ENCODE peak calls at places on chromosome 1, in eight cellular contexts. N is breast epithelium, P is stomach, D is fibroblast of lung, Y is NB4, G is ascending aorta, T is coronary artery, B is left ventricle myocardium inferior. F is an unnamed sample.

GRCh38 chr1:8055973-8056372 is 29.9 kb upstream of the ERRFI1 start:
- DNase-seq in T (no peak), G (no peak), P (no peak), N (no peak), Y (peak; percentile 58), B (no peak), D (peak; percentile 87), F (no peak)

GRCh38 chr1:51969038-51969705 is 21.3 kb downstream of the RAB3B start:
- DNase-seq in D (peak; percentile 85), T (no peak), N (no peak), G (no peak), P (no peak), Y (no peak), B (no peak), F (no peak)

GRCh38 chr1:93446837-93447451 is 974 bp upstream of the FNBP1L start:
- DNase-seq in Y (no peak), D (no peak), P (peak; percentile 79), T (no peak), G (no peak), N (peak; percentile 73), B (no peak), F (no peak)

GRCh38 chr1:205421728-205422127 is at the start of gene LEMD1:
- DNase-seq in Y (no peak), G (no peak), P (no peak), T (no peak), N (no peak), D (no peak), B (no peak), F (no peak)

GRCh38 chr1:220874201-220874655 is 5.0 kb upstream of the HLX start:
- DNase-seq in Y (peak; percentile 61), D (peak; percentile 70), G (peak; percentile 69), N (no peak), T (no peak), P (no peak), B (no peak), F (peak; percentile 45)

GRCh38 chr1:8348777-8349472 is 31.0 kb downstream of the SLC45A1 start:
- DNase-seq in N (peak; percentile 48), B (peak; percentile 72), P (peak; percentile 69), G (peak; percentile 84), Y (peak; percentile 71), D (peak; percentile 71), T (no peak), F (no peak)

GRCh38 chr1:162056043-162056442 is 13.4 kb upstream of the NOS1AP start:
- DNase-seq in N (peak; percentile 65), P (peak; percentile 70), D (peak; percentile 75), Y (peak; percentile 67), B (peak; percentile 37), G (peak; percentile 82), T (no peak), F (peak; percentile 66)

GRCh38 chr1:85061711-85062424 is 13.6 kb upstream of the MCOLN3 start:
- DNase-seq in B (peak; percentile 76), Y (peak; percentile 26), N (peak; percentile 91), G (peak; percentile 96), P (peak; percentile 93), D (peak; percentile 99), T (peak; percentile 93), F (peak; percentile 99)

GRCh38 chr1:174966000-174966572 is 33.7 kb upstream of the CACYBP start:
- DNase-seq in G (no peak), P (no peak), T (no peak), D (no peak), Y (no peak), B (no peak), N (no peak), F (no peak)

GRCh38 chr1:174967845-174968705 is 31.7 kb upstream of the CACYBP start:
- DNase-seq in D (no peak), G (no peak), B (no peak), N (no peak), P (no peak), Y (no peak), T (no peak), F (no peak)

GRCh38 chr1:174963547-174964125 is 36.1 kb upstream of the CACYBP start:
- DNase-seq in T (no peak), B (no peak), Y (no peak), N (no peak), D (no peak), G (no peak), P (no peak), F (no peak)

GRCh38 chr1:174964261-174964984 is 35.3 kb upstream of the CACYBP start:
- DNase-seq in N (no peak), D (no peak), P (no peak), Y (peak; percentile 91), T (no peak), G (no peak), B (no peak), F (no peak)

DNA sequence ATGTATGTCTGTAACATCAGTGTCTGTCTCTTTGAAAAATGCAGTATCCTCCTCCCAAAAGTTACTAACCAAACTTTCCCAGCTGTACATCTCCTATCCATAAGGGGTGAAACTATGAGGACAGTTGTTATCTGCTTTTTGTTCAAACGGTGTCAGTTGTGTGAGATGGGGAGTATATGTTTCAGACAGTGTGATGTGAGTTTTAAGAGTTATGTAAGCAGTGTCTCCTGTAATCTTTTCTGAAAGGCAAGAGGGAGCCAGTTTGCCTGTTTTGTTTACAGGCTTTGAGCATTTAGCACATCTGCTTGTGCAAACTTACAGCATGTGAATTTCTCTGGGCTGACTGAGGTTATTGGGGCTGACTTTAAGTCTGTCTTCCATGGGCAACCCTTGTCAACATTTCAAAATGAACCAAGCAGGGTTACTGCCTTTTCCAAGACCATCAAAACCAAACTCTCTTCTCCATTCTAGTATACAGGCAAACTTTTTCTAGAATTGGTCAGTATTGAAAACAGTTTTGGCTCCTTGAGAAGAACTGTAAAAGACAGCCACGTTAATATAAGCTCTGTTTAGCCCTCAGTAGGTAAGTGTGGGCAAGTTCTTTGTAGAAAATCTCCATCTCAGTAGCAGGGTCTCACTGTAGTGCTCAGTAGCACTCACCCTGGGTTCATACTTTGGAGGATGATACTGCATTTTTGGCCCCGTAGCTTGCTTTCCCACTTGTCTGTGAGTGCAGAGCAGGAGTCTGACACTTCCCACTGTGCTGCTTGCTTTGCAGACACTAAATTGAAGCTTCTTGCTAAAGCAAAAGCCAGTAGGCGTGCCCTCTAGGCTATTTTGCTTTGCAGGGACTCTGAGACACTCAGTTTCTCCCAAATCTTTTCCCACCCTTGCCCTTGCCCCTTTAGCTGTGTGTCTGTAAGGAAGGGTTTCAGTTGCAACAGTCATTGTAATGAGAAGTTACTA is 34.5 kb upstream of the CACYBP start:
- DNase-seq in P (peak; percentile 32), T (no peak), D (no peak), Y (peak; percentile 51), G (no peak), B (no peak), N (no peak), F (no peak)
- H3K4me3 ChIP-seq in P (peak overlapping the region; percentile 5), T (peak overlapping the region; percentile 51), D (no peak overlapping the region), Y (no peak overlapping the region), G (no peak overlapping the region), B (peak overlapping the region; percentile 32), N (peak overlapping the region; percentile 19), F (no peak overlapping the region)

DNA sequence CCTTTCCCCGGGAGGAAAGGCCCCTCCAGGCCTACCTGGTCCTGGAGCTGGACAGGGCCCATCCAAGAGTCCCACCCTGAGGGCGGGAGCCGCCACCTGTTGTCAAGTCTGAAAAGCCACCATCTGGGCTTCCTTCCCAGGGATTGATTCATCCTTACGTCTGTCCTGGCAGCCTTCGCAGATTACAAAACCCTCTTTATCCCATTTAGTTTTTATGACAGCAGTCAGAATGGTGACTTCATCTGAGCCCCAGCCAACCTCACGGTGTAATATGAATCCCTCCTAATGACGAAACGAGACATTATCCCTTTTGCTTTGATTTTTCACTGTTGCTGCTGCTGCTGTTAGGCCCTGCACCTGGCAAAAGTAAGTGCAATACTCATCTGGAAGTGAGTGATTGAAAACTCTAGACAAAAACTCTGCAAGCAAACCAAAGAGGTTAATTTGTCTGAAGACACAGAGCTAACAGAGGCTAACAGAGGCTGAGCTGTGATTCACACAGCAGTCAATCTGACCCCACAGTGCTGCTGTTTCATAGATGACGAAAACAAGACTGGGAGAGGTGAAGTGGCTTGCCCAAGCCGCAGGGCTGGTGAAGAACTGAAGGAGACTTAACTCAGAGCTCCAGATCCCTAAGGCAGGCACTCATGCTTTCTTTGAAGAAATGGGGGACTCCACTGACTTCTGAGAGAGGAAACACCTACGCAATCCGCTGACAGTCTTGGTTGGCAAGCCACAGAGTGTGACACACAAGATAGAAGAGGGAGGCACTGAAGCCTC is 30.0 kb upstream of the S100A7 start:
- DNase-seq in N (peak; percentile 92), T (peak; percentile 92), G (peak; percentile 96), P (peak; percentile 45), Y (peak; percentile 69), D (peak; percentile 98), B (peak; percentile 67), F (peak; percentile 66)
- TF ChIP-seq CTCF in N (no peak), T (no peak), G (no peak), P (no peak), Y (no peak), D (no peak), B (no peak), F (no peak)

DNA sequence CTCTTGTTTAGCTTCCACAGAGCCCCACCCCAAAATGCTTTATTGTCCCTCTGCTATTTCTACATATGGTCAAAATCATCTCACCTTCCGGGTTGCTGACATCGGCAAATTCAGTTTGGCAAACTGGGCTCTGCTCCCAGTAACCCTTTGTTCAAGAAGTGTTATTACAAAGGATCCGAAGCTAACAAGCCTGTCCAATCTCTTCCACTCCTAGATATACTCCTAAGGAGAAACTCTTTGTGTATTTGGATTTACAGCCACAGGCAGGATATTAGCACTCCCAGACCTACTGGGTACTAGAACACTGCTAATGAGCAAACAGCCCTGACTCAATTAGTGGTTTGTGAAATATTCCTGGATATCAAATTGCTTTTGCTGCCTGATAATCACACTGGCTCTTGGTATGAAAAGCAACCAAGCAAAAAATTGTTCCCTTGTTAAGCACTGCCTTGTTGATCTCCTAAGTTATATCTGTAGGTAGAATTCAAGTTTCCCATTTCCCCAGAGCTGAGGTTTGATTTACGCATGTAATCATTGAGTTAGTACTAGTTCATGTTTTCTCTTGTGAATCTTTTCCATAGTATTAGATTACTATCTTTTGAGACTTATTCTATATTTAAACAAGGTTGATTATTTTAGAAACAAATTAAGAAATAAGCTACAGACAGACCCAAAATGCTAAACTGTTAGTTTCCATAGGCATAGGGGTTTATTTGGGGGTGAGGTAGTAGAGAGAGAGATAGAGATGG is 3.8 kb downstream of the JUN start:
- DNase-seq in N (peak; percentile 76), D (peak; percentile 84), B (peak; percentile 15), T (no peak), P (peak; percentile 72), Y (peak; percentile 8), G (peak; percentile 83), F (no peak)
- H3K4me3 ChIP-seq in N (peak overlapping the region; percentile 93), D (peak overlapping the region; percentile 95), B (peak overlapping the region; percentile 94), T (peak overlapping the region; percentile 88), P (peak overlapping the region; percentile 83), Y (no peak overlapping the region), G (peak overlapping the region; percentile 97), F (peak overlapping the region; percentile 68)

GRCh38 chr1:235515844-235516512 is 11.7 kb upstream of the B3GALNT2 start:
- DNase-seq in G (no peak), Y (no peak), B (no peak), T (no peak), D (no peak), N (no peak), P (no peak), F (no peak)

GRCh38 chr1:235507623-235508022 is 3.4 kb upstream of the B3GALNT2 start:
- DNase-seq in B (no peak), D (no peak), G (no peak), T (no peak), Y (no peak), N (no peak), P (no peak), F (no peak)

GRCh38 chr1:235513495-235514366 is 9.5 kb upstream of the B3GALNT2 start:
- DNase-seq in Y (peak; percentile 78), D (peak; percentile 81), T (no peak), G (no peak), B (no peak), N (no peak), P (no peak), F (peak; percentile 67)

GRCh38 chr1:235516862-235517446 is 12.7 kb upstream of the B3GALNT2 start:
- DNase-seq in Y (no peak), G (no peak), N (no peak), D (no peak), B (no peak), T (no peak), P (no peak), F (no peak)

DNA sequence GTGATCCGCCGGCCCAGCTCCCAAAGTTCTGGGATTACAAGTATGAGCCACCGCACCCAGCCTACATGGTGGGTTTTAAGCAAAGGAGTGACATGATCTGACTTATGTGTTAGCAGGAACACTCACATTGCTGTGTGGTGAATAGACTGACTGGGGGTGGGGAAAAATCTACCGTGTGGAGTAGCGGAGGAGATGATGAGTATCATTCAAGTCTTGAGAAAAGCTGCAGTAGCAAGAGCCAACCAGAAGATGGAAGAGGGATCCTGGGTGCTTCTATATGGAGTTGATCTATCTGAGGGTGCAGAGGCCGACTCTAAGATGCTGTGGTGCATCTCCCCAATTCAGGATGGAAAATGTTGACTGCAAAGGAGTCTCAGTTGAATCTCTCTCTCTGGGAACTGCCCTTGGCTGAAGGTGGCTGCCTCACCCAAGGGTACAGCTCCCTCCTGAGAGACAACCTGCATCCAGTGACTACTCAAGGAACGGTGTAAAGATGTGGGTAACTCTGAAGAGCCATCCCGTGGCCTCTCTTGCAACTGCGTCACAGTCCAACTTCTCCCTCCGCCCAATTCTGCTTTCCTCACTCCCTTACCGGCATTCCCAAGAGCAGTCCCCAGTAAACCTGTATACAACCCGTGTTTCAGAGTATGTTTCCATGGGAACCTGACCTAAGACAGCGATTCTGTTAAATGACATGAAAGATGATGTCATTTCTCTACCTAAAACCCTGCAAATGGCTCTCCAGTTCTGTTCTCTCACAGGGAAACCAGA is 7.4 kb upstream of the B3GALNT2 start:
- DNase-seq in B (no peak), G (no peak), D (no peak), T (no peak), P (no peak), N (no peak), Y (peak; percentile 38), F (no peak)
- TF ChIP-seq CTCF in B (no peak), G (no peak), D (no peak), T (no peak), P (no peak), N (no peak), Y (peak; percentile 1), F (no peak)